ENCODE peak calls at places on chromosomes 5 and 9, in five cellular contexts. One of them, this sample, is unnamed.
A peak's percentile ranks its signal among the peaks of the same experiment; 100 is the strongest.

GRCh38 chr9:89911721-89912604 is 307.2 kb downstream of the GADD45G start:
- DNase-seq in MM.1S: no peak
- DNase-seq in A549: no peak
- DNase-seq in H1: no peak
- DNase-seq in GM23338: no peak
- DNase-seq in this sample: no peak

GRCh38 chr9:116286287-116286686 is 132.7 kb downstream of the PAPPA start:
- DNase-seq in H1: peak; percentile 68
- DNase-seq in A549: no peak
- DNase-seq in MM.1S: no peak
- DNase-seq in GM23338: peak; percentile 92
- DNase-seq in this sample: no peak

GRCh38 chr5:135185461-135186075 is 151.5 kb upstream of the PITX1 start:
- DNase-seq in MM.1S: no peak
- DNase-seq in A549: no peak
- DNase-seq in GM23338: peak; percentile 32
- DNase-seq in H1: no peak
- DNase-seq in this sample: no peak

GRCh38 chr9:69785757-69786156 is 25.9 kb upstream of the PTAR1 start:
- DNase-seq in GM23338: peak; percentile 67
- DNase-seq in MM.1S: no peak
- DNase-seq in H1: no peak
- DNase-seq in A549: peak; percentile 9
- DNase-seq in this sample: no peak

GRCh38 chr9:114207034-114207815 is 51.9 kb downstream of the COL27A1 start:
- DNase-seq in A549: peak; percentile 11
- DNase-seq in H1: no peak
- DNase-seq in GM23338: no peak
- DNase-seq in MM.1S: no peak
- DNase-seq in this sample: no peak

GRCh38 chr5:100838048-100838473 is 65.0 kb downstream of the ST8SIA4 start:
- DNase-seq in GM23338: no peak
- DNase-seq in H1: no peak
- DNase-seq in A549: no peak
- DNase-seq in MM.1S: no peak
- DNase-seq in this sample: no peak

GRCh38 chr9:84382728-84383127 is 42.2 kb upstream of the SLC28A3 start:
- DNase-seq in MM.1S: no peak
- DNase-seq in H1: no peak
- DNase-seq in A549: no peak
- DNase-seq in GM23338: no peak
- DNase-seq in this sample: no peak

GRCh38 chr5:83099445-83099844 is 22.1 kb downstream of the XRCC4 start:
- DNase-seq in MM.1S: no peak
- DNase-seq in GM23338: peak; percentile 10
- DNase-seq in H1: no peak
- DNase-seq in A549: no peak
- DNase-seq in this sample: no peak

GRCh38 chr9:121736964-121737462 is 85.6 kb downstream of the DAB2IP start:
- DNase-seq in GM23338: peak; percentile 88
- DNase-seq in H1: peak; percentile 79
- DNase-seq in A549: peak; percentile 30
- DNase-seq in MM.1S: no peak
- DNase-seq in this sample: no peak

DNA sequence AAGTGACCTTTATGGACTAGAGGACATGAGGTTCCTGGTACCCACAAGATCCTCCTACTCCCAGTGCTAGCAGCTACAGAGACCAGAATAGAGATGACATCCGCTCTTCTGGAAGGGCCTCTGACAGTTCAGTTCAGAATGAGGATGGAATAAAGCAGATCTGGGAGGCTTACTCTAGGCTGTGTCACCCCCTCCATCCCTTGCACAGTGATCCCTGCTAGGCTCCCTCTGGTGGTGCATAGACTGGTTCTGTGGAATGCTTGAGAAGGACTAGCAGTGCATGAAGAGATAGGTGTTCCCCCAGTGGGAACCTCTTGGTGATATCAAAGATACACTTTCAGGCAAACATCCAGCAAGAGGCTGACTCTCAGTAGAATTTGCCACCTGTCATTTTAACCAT is 83.0 kb downstream of the NPR3 start:
- DNase-seq in A549: peak; percentile 29
- DNase-seq in GM23338: peak; percentile 32
- DNase-seq in MM.1S: no peak
- DNase-seq in H1: no peak
- DNase-seq in this sample: no peak
- TF ChIP-seq CTCF in A549: peak; percentile 10
- TF ChIP-seq CTCF in GM23338: peak; percentile 29
- TF ChIP-seq CTCF in MM.1S: no peak
- TF ChIP-seq CTCF in H1: peak; percentile 36
- TF ChIP-seq CTCF in this sample: no peak

GRCh38 chr9:122954253-122954691 is 13.5 kb downstream of the RABGAP1 start:
- DNase-seq in GM23338: no peak
- DNase-seq in H1: no peak
- DNase-seq in A549: no peak
- DNase-seq in MM.1S: no peak
- DNase-seq in this sample: no peak
- H3K4me2 ChIP-seq in GM23338: no peak overlapping the region
- H3K4me2 ChIP-seq in H1: no peak overlapping the region
- H3K4me2 ChIP-seq in A549: peak overlapping the region; percentile 52
- H3K4me2 ChIP-seq in MM.1S: no peak overlapping the region
- H3K4me2 ChIP-seq in this sample: no peak overlapping the region

GRCh38 chr5:42970636-42971559 is 69.2 kb downstream of the ANXA2R start:
- DNase-seq in GM23338: peak; percentile 89
- DNase-seq in A549: peak; percentile 48
- DNase-seq in H1: peak; percentile 84
- DNase-seq in MM.1S: no peak
- DNase-seq in this sample: no peak

GRCh38 chr5:42974546-42974945 is 65.6 kb downstream of the ANXA2R start:
- DNase-seq in GM23338: no peak
- DNase-seq in H1: no peak
- DNase-seq in MM.1S: no peak
- DNase-seq in A549: no peak
- DNase-seq in this sample: no peak
- H3K4me1 ChIP-seq in GM23338: no peaks in the 10 kb centered on the region
- H3K4me1 ChIP-seq in H1: no peaks in the 10 kb centered on the region
- H3K4me1 ChIP-seq in MM.1S: no peaks in the 10 kb centered on the region
- H3K4me1 ChIP-seq in A549: no peaks in the 10 kb centered on the region
- H3K4me1 ChIP-seq in this sample: no peaks in the 10 kb centered on the region

DNA sequence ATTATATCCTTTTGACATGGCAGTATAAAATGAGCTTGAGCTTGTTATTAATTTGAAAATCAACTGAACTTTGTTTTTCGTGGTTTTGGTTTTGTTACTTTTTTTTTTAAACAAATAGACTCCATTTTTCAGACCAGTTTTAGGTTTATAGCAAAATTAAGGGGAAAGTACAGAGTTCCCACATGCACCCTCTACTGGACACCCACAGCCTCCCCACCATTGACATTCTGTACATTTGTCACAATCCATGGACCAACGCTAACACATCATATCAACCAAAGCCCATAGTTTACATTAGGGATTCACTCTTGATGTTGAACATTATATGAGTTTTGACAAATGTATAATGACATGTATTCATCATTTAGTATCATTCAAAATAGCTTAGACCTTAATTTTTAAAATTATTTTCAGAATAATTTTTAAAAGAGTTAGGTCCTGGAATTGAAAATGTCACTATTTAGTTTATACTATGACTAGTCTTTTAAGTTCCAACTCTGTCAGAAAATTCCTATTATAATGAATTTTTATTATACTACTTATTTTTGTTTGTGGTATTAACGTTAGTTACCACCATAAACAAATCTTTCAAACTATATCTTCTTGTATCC is 35.3 kb upstream of the JMY start:
- DNase-seq in MM.1S: peak; percentile 30
- DNase-seq in A549: peak; percentile 20
- DNase-seq in H1: no peak
- DNase-seq in GM23338: no peak
- DNase-seq in this sample: peak; percentile 24
- TF ChIP-seq CTCF in MM.1S: peak; percentile 53
- TF ChIP-seq CTCF in A549: peak; percentile 55
- TF ChIP-seq CTCF in H1: peak; percentile 35
- TF ChIP-seq CTCF in GM23338: peak; percentile 29
- TF ChIP-seq CTCF in this sample: peak; percentile 83

GRCh38 chr5:14444988-14445387 is 136.6 kb upstream of the OTULINL start:
- DNase-seq in A549: no peak
- DNase-seq in H1: no peak
- DNase-seq in MM.1S: no peak
- DNase-seq in GM23338: no peak
- DNase-seq in this sample: no peak

GRCh38 chr5:14447958-14448881 is 133.4 kb upstream of the OTULINL start:
- DNase-seq in GM23338: no peak
- DNase-seq in H1: no peak
- DNase-seq in MM.1S: no peak
- DNase-seq in A549: no peak
- DNase-seq in this sample: no peak

GRCh38 chr5:14443665-14444064 is 137.9 kb upstream of the OTULINL start:
- DNase-seq in MM.1S: no peak
- DNase-seq in GM23338: no peak
- DNase-seq in A549: no peak
- DNase-seq in H1: no peak
- DNase-seq in this sample: no peak

GRCh38 chr5:14444161-14444560 is 137.4 kb upstream of the OTULINL start:
- DNase-seq in H1: no peak
- DNase-seq in GM23338: no peak
- DNase-seq in A549: no peak
- DNase-seq in MM.1S: no peak
- DNase-seq in this sample: no peak

GRCh38 chr5:14445581-14446290 is 135.9 kb upstream of the OTULINL start:
- DNase-seq in A549: no peak
- DNase-seq in MM.1S: no peak
- DNase-seq in H1: no peak
- DNase-seq in GM23338: peak; percentile 91
- DNase-seq in this sample: no peak
- H3K4me2 ChIP-seq in A549: no peak overlapping the region
- H3K4me2 ChIP-seq in MM.1S: no peak overlapping the region
- H3K4me2 ChIP-seq in H1: peak overlapping the region; percentile 54
- H3K4me2 ChIP-seq in GM23338: peak overlapping the region; percentile 51
- H3K4me2 ChIP-seq in this sample: no peak overlapping the region

DNA sequence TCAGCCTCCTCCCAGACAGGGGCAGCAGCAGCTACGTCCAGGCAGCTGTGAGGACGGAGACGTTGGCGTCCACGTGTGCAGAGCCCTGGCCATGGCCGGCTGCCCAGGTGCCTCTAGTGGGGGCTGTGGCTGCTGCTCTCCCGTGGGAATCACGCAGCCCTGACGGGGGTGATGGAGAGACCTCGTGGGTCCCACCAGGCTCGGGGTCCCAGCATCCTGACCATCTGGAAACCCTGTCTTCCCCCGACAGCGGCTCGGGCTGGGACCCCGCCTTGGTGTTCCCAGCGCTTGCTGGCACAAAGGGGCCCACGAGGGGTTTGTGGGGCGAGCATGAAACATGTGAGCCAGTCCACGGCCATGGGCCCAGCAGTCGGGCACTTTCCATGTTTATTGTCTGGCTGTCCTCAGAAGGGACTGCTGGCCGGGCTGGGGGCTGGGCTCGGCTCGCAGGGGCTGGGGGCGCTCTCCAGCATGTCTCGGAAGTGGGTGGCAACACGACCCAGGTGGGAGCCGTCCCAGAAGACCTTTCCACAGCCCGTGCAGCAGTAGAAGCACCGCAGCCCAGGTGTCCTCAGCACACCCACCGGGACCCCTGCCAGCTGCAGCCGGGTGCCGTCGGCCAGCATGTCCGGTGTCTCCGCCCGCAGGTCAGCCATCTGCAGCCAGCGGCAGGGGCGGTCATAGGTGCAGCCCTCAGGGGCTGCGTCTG is 4.6 kb upstream of the NRARP start:
- DNase-seq in A549: no peak
- DNase-seq in H1: no peak
- DNase-seq in GM23338: no peak
- DNase-seq in MM.1S: no peak
- DNase-seq in this sample: no peak
- H3K4me1 ChIP-seq in A549: peaks cover 22% of the 10 kb centered on the region
- H3K4me1 ChIP-seq in H1: peaks cover 28% of the 10 kb centered on the region
- H3K4me1 ChIP-seq in GM23338: peaks cover 21% of the 10 kb centered on the region
- H3K4me1 ChIP-seq in MM.1S: no peaks in the 10 kb centered on the region
- H3K4me1 ChIP-seq in this sample: peaks cover 24% of the 10 kb centered on the region

GRCh38 chr9:38067611-38067891 is 1.5 kb downstream of the SHB start:
- DNase-seq in A549: no peak
- DNase-seq in GM23338: peak; percentile 43
- DNase-seq in MM.1S: no peak
- DNase-seq in H1: peak; percentile 64
- DNase-seq in this sample: no peak

GRCh38 chr9:38066907-38067610 is 2.0 kb downstream of the SHB start:
- DNase-seq in A549: no peak
- DNase-seq in GM23338: peak; percentile 45
- DNase-seq in H1: no peak
- DNase-seq in MM.1S: no peak
- DNase-seq in this sample: no peak

GRCh38 chr9:38067892-38068615 is 973 bp downstream of the SHB start:
- DNase-seq in A549: no peak
- DNase-seq in H1: peak; percentile 59
- DNase-seq in MM.1S: no peak
- DNase-seq in GM23338: peak; percentile 38
- DNase-seq in this sample: no peak

GRCh38 chr9:38068616-38068865 is 486 bp downstream of the SHB start:
- DNase-seq in GM23338: peak; percentile 51
- DNase-seq in A549: peak; percentile 60
- DNase-seq in H1: no peak
- DNase-seq in MM.1S: peak; percentile 51
- DNase-seq in this sample: peak; percentile 30

DNA sequence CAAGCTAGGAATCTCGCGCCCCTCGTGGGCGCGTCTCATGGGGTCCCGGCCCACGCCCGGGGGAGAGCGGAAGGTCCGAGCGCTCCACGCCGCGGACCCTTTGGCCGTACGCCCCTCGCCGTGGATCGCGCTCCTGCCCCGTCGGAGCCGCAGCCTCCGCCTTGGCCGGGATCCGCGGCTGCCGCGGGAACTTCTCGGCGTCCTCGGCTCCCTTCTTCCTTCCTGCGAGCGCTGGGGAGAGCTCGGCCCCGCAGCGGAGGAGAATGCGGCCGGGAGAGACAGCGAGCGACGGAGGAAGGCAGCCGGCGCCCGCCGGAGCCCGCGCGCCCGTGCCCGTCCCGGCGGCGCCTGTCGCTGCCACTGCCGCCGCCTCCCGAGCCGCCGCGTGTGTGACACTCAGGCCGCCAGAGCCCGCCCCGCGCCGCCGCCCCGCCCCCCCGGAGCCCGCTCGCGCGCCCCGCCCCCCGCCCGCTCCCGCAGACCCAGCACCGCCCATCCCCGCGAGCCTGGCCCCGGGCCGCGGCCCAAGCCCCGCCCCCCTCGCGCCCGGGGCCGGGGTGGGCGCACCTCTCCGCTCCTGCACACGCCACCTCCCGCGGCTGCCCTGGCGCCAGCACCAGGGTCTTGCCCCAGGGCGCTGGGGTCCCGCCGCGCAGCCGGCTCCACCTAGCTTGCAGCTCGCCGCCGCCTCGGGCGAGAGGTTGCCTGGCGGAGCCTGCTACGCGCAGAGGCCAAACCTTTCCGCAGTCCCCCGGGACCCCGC is at the start of gene SHB:
- DNase-seq in MM.1S: peak; percentile 81
- DNase-seq in GM23338: peak; percentile 79
- DNase-seq in H1: peak; percentile 69
- DNase-seq in A549: peak; percentile 71
- DNase-seq in this sample: peak; percentile 62
- TF ChIP-seq CTCF in MM.1S: no peak
- TF ChIP-seq CTCF in GM23338: peak; percentile 14
- TF ChIP-seq CTCF in H1: no peak
- TF ChIP-seq CTCF in A549: peak; percentile 22
- TF ChIP-seq CTCF in this sample: peak; percentile 42

GRCh38 chr5:115419794-115420585 is 123.5 kb upstream of the CCDC112 start:
- DNase-seq in A549: peak; percentile 71
- DNase-seq in GM23338: peak; percentile 21
- DNase-seq in MM.1S: no peak
- DNase-seq in H1: no peak
- DNase-seq in this sample: no peak
- H3K4me2 ChIP-seq in A549: peak overlapping the region; percentile 29
- H3K4me2 ChIP-seq in GM23338: no peak overlapping the region
- H3K4me2 ChIP-seq in MM.1S: no peak overlapping the region
- H3K4me2 ChIP-seq in H1: no peak overlapping the region
- H3K4me2 ChIP-seq in this sample: no peak overlapping the region

This sample was measured in OCI-LY7.